ENCODE peak calls at places on chromosomes 6 and 20, in four cellular contexts. F is lower lobe of right lung, W is right lobe of liver, B is upper lobe of right lung. Q is an unnamed sample. For H3K4me1, the result is how much of the 10 kb centered on the place peaks cover.

GRCh38 chr6:155201461-155202226 is 62.2 kb upstream of the CLDN20 start:
- DNase-seq in B (no peak), W (no peak), F (no peak), Q (peak)

GRCh38 chr6:3885262-3886036 is 36.3 kb downstream of the FAM50B start:
- DNase-seq in B (no peak), F (no peak), W (no peak), Q (peak)

GRCh38 chr20:41664584-41664983 is 46.4 kb upstream of the CHD6 start:
- DNase-seq in B (no peak), F (no peak), W (no peak), Q (no peak)

GRCh38 chr6:117482240-117483003 is at the start of gene DCBLD1:
- DNase-seq in F (peak), B (peak), W (peak), Q (peak)

GRCh38 chr6:40485300-40485699 is 101.9 kb downstream of the LRFN2 start:
- DNase-seq in B (no peak), W (no peak), F (no peak), Q (no peak)

GRCh38 chr20:35001596-35002362 is 46.1 kb downstream of the MYH7B start:
- DNase-seq in F (peak), W (peak), B (no peak), Q (no peak)

GRCh38 chr6:161161121-161161520 is 112.7 kb downstream of the AGPAT4 start:
- DNase-seq in F (no peak), B (no peak), W (no peak), Q (no peak)

GRCh38 chr6:67615796-67616195 is 1019.3 kb upstream of the ADGRB3 start:
- DNase-seq in F (no peak), W (no peak), B (no peak), Q (no peak)

GRCh38 chr6:113092795-113093194 is 745.7 kb downstream of the RFPL4B start:
- DNase-seq in F (no peak), B (no peak), W (no peak), Q (no peak)

GRCh38 chr6:125872259-125872921 is 81.6 kb downstream of the NCOA7 start:
- DNase-seq in B (no peak), W (no peak), F (no peak), Q (peak)

GRCh38 chr20:58403272-58403671 is 14.2 kb downstream of the VAPB start:
- DNase-seq in F (no peak), W (no peak), B (no peak), Q (no peak)

GRCh38 chr6:47655719-47656595 is 42.4 kb upstream of the ADGRF4 start:
- DNase-seq in B (no peak), F (no peak), W (no peak), Q (peak)

GRCh38 chr20:47035191-47035590 is 140.5 kb downstream of the EYA2 start:
- DNase-seq in W (no peak), B (no peak), F (no peak), Q (no peak)

GRCh38 chr6:14406616-14407343 is 289.2 kb downstream of the CD83 start:
- DNase-seq in F (no peak), W (no peak), B (no peak), Q (no peak)

GRCh38 chr6:26211963-26212362 is 124.7 kb downstream of the HFE start:
- DNase-seq in F (no peak), W (no peak), B (no peak), Q (no peak)

GRCh38 chr20:10061641-10062040 is 26.9 kb downstream of the ANKEF1 start:
- DNase-seq in B (no peak), F (no peak), W (no peak), Q (no peak)

GRCh38 chr6:116550796-116551195 is 2.8 kb upstream of the CALHM4 start:
- DNase-seq in W (peak), B (no peak), F (no peak), Q (no peak)

GRCh38 chr20:59830107-59831023 is 103.1 kb downstream of the SYCP2 start:
- DNase-seq in W (no peak), B (no peak), F (no peak), Q (no peak)

GRCh38 chr6:120774275-120774674 is 560.0 kb downstream of the TBC1D32 start:
- DNase-seq in F (no peak), B (no peak), W (no peak), Q (no peak)

GRCh38 chr6:2661651-2662050 is 89.1 kb downstream of the MYLK4 start:
- DNase-seq in B (no peak), W (no peak), F (no peak), Q (no peak)

GRCh38 chr6:31588871-31589650 is 3.0 kb downstream of the LST1 start:
- DNase-seq in B (peak), W (no peak), F (no peak), Q (no peak)

GRCh38 chr6:129704708-129705107 is 5.3 kb downstream of the ARHGAP18 start:
- DNase-seq in B (no peak), W (no peak), F (no peak), Q (no peak)
- H3K4me1 ChIP-seq in B (under half), W (under half), F (half or more), Q (under half)

GRCh38 chr20:48066256-48066655 is 281.0 kb upstream of the SULF2 start:
- DNase-seq in W (no peak), F (no peak), B (no peak), Q (no peak)
- H3K27ac ChIP-seq in W (no peak), F (no peak), B (no peak), Q (no peak)

DNA sequence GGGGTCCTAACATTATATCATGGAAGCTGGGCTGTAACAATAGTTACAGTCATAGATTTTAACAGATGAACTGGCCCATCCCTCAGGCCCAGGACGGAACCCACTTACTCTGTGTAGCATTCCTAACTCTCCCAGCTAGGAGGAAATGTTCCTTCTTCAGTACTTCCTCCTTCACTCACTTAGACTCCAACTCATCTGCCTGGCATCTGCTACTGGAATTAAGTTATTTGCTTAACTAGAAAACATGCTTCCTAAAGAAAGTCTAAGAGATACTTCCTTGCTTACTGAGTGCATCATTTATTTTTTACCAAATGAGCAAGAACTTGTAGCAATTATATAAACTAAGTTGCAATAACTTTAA is 20.5 kb downstream of the GCLC start:
- DNase-seq in B (no peak), W (no peak), F (no peak), Q (peak)
- H3K4me1 ChIP-seq in B (under half), W (under half), F (under half), Q (under half)

GRCh38 chr20:25282796-25283195 is 34.9 kb downstream of the PYGB start:
- DNase-seq in B (no peak), F (peak), W (peak), Q (no peak)

GRCh38 chr20:25282034-25282781 is 34.3 kb downstream of the PYGB start:
- DNase-seq in B (peak), F (peak), W (peak), Q (peak)

GRCh38 chr20:25284131-25284601 is 36.3 kb downstream of the PYGB start:
- DNase-seq in W (peak), B (peak), F (peak), Q (peak)

GRCh38 chr20:25285091-25285647 is 37.3 kb downstream of the PYGB start:
- DNase-seq in W (peak), B (peak), F (peak), Q (no peak)

DNA sequence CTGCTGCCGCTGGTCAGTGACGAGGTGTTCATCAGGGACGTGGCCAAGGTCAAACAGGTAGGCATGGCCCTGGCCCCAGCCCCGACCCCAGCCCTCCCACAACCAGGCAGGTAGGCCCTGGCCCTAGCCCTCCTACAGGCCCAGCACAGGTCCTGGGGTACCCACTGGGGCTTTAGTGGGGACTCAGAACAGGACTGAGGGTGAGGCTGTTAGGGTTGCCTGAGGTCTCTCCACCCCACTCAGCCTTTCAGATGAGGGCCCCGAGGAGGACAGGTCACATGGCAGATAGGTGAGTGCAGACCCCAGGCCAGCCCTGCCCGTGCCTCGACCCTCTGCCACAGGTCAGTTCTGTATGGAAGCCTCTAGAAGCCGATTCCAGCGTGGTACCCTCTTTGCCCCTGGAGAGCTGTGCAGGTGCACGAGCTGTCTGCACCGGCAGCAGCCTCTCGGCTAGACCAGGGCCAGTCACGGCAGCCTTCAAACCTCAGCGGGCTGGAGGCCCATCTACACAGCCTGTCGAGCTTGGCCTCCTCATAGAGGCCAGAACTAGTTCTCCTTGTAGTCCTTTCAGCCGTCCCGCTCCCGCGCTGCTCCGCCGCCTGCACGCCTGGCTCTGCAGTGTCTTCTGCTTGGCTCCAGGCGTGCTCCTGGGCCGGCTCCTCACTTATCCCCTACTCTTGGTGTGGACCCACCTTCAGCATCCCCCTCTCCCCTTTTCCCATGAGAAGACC is 35.5 kb downstream of the PYGB start:
- DNase-seq in B (peak), F (peak), W (peak), Q (peak)
- H3K27ac ChIP-seq in B (no peak), F (no peak), W (no peak), Q (no peak)

DNA sequence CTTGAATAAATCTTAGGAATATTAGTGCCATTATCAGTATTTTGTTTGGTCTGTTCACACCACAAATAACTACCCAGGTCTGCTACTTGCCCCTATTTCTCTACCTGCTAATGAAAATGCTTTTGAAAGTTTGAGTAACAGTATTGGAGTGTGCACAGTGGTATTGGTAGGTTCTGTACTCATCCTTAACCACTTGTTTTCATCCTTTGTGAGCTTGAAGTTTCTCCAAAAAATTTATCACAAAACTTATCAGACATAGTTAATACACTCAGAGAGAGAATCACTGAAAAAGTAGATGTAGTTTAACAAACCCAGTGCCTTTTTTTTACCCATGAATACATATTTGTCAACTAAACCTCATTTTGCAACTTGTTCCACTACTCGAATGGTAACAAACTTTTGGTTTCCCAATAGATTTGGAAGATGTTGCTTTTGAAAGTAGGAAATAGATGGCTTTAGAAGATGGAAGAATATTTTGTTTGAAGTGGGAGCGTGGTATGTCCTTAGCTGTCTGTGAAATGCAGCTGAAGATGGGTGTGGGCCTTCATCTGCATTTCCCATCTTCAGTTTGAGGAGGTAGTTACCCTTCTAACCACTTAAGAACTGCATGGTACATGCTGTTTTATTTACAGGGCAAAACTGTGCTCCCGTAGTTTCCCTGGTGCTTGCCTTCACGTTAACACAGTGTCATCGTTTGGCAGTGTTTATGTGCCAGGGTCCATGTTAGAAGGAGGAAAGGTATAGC is 9.0 kb downstream of the PTPN1 start:
- DNase-seq in F (no peak), B (no peak), W (no peak), Q (no peak)
- H3K4me1 ChIP-seq in F (half or more), B (half or more), W (under half), Q (half or more)

GRCh38 chr6:12504325-12504966 is 212.1 kb upstream of the PHACTR1 start:
- DNase-seq in W (no peak), F (no peak), B (no peak), Q (no peak)
- H3K27ac ChIP-seq in W (no peak), F (no peak), B (no peak), Q (no peak)

GRCh38 chr6:50807035-50807434 is 11.6 kb upstream of the TFAP2B start:
- DNase-seq in W (no peak), B (no peak), F (no peak), Q (no peak)

DNA sequence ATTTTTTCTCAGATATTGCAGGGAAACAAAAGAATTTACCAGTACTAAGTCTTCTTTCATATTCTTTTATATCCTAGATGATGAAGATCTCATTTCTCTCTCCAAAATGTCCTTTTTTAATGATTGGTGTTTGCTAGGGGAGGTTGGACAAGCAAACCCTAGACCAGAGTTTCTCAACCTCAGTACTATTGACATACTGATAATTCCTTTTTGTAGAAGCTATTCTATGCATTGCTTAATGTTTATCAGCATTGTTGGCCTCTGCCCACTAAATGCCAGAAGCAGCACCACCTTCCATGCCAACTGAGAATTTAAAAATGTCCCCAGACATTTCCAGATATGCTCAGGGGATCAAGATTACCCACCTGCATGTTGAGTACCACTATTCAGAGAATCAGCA is 14.4 kb upstream of the TFAP2B start:
- DNase-seq in F (no peak), B (no peak), W (no peak), Q (no peak)
- H3K4me1 ChIP-seq in F (under half), B (under half), W (under half), Q (under half)